ENCODE peak calls at places on chromosomes 3 and 15, in four cellular contexts. O is HepG2, Z is PC-3, M is IMR-90. D is an unnamed sample.

GRCh38 chr3:15055019-15055557 is 10.0 kb downstream of the MRPS25 start:
- DNase-seq in O (no peak), Z (no peak), M (peak), D (peak)

GRCh38 chr15:25811481-25811906 is 51.6 kb downstream of the ATP10A start:
- DNase-seq in O (no peak), Z (no peak), M (no peak), D (peak)

GRCh38 chr3:44065311-44065710 is 176.4 kb upstream of the TOPAZ1 start:
- DNase-seq in O (no peak), Z (peak), M (no peak), D (no peak)

GRCh38 chr3:24271228-24271627 is 223.4 kb downstream of the THRB start:
- DNase-seq in O (no peak), Z (no peak), M (no peak), D (no peak)

GRCh38 chr3:106251160-106251892 is 382.5 kb upstream of the CBLB start:
- DNase-seq in O (no peak), Z (peak), M (no peak), D (no peak)

GRCh38 chr3:34150987-34151386 is 352.6 kb downstream of the PDCD6IP start:
- DNase-seq in O (no peak), Z (no peak), M (no peak), D (peak)

GRCh38 chr15:84749111-84749991 is 959 bp downstream of the ZNF592 start:
- DNase-seq in O (peak), Z (peak), M (no peak), D (no peak)

GRCh38 chr3:196288141-196288460 is 575 bp upstream of the PCYT1A start:
- DNase-seq in O (no peak), Z (no peak), M (peak), D (no peak)

GRCh38 chr3:4718179-4718736 is 225.1 kb downstream of the ITPR1 start:
- DNase-seq in O (no peak), Z (no peak), M (no peak), D (no peak)

GRCh38 chr3:4717363-4717740 is 224.2 kb downstream of the ITPR1 start:
- DNase-seq in O (no peak), Z (no peak), M (no peak), D (no peak)

GRCh38 chr3:4714045-4714444 is 220.9 kb downstream of the ITPR1 start:
- DNase-seq in O (no peak), Z (peak), M (no peak), D (no peak)

GRCh38 chr3:4716731-4717362 is 223.7 kb downstream of the ITPR1 start:
- DNase-seq in O (no peak), Z (peak), M (peak), D (no peak)

DNA sequence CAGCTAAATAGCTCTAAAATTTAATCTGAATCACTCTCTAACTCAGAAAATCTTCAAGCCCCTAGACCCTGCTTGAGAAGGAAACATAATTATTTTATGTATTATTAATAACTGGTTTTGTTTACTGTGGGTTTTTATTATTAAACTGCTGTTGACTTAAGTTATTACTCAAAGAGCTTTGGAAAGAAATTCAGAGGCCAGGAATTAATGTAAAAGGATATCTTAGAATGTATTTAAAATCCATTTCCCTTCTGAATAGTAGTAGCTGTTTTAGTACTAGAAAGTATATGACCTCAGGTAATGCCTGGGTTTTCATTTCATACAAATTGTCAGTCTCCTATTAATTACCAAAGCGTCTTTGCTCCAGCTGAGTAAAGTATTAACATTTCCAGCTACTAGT is 223.1 kb downstream of the ITPR1 start:
- DNase-seq in O (no peak), Z (peak), M (no peak), D (no peak)
- H3K4me2 ChIP-seq in O (no peak), Z (peak), M (no peak), D (no peak)

GRCh38 chr15:59298876-59299275 is 73.8 kb downstream of the MYO1E start:
- DNase-seq in O (no peak), Z (no peak), M (no peak), D (no peak)
- H3K4me2 ChIP-seq in O (no peak), Z (peak), M (no peak), D (peak)

GRCh38 chr3:113673593-113673992 is 22.8 kb downstream of the USF3 start:
- DNase-seq in O (no peak), Z (no peak), M (no peak), D (no peak)

GRCh38 chr3:113677745-113678144 is 18.7 kb downstream of the USF3 start:
- DNase-seq in O (no peak), Z (no peak), M (no peak), D (no peak)

GRCh38 chr3:113678773-113679172 is 17.7 kb downstream of the USF3 start:
- DNase-seq in O (no peak), Z (no peak), M (no peak), D (no peak)

DNA sequence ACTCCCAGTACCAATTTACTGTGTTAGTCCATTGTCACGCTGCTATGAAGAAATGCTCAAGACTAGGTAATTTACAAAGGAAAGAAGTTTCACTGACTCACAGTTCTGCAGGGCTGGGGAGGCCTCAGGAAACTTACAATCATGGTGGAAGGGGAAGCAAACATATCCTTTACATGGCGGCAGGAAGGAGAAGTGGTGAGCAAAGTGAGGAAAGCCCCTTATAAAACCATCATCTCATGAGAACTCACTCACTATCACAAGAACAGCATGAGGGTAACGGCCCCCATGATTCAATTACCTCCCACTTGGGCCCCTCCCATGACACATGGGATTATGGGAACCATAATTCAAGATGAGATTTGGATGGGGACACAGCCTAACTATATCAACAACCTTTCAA is 20.2 kb downstream of the USF3 start:
- DNase-seq in O (no peak), Z (no peak), M (no peak), D (no peak)
- H3K4me2 ChIP-seq in O (no peak), Z (no peak), M (no peak), D (no peak)

GRCh38 chr3:182243625-182244024 is 531.9 kb downstream of the SOX2 start:
- DNase-seq in O (no peak), Z (no peak), M (no peak), D (no peak)

GRCh38 chr3:182240474-182240873 is 528.7 kb downstream of the SOX2 start:
- DNase-seq in O (no peak), Z (no peak), M (no peak), D (no peak)

GRCh38 chr3:182241196-182241776 is 529.6 kb downstream of the SOX2 start:
- DNase-seq in O (no peak), Z (no peak), M (no peak), D (no peak)

GRCh38 chr3:182242563-182242962 is 530.8 kb downstream of the SOX2 start:
- DNase-seq in O (no peak), Z (no peak), M (no peak), D (no peak)

DNA sequence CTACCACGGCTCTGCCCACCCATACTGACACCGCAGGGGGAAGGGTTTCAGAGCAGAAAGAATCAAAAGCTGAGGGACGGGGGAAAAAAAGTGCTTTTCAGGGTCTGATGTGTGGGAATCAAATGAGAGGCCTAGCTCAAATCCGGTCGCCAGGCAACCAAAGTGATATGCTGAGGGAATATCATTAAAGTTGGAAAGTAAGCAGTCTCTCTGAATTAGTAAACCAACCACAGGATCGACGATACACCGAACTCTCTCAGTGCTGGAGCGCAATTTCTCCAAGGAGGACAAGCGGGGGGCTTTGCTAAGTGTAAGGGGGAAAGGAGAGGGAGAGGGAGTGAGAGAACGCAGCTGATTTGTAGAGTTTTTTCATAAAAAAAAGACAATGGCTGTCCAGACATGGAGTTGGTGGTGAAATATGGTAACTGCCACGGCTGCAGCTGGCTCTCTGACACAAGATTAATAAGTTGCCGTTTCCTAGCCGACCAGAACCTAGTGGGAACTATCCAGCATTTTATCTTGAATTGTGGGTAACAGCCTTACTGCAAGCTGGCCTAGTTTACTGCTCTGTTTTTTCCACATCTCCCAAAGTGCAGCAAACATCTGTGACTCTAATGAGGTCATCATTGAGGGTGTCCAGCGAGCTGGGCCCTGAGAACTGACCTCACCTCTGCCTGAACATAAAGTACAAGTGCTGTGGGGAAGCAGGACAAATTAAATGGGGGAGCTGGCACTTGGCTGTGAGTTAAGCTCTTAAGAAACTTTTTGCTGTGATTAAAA is 530.2 kb downstream of the SOX2 start:
- DNase-seq in O (peak), Z (no peak), M (no peak), D (no peak)
- H3K4me2 ChIP-seq in O (no peak), Z (no peak), M (no peak), D (no peak)

GRCh38 chr15:38187646-38188313 is 64.9 kb upstream of the SPRED1 start:
- DNase-seq in O (peak), Z (no peak), M (peak), D (no peak)
- H3K4me2 ChIP-seq in O (peak), Z (no peak), M (no peak), D (no peak)

GRCh38 chr3:151037746-151038145 is 47.7 kb upstream of the MED12L start:
- DNase-seq in O (no peak), Z (peak), M (peak), D (no peak)
- H3K4me2 ChIP-seq in O (no peak), Z (peak), M (peak), D (no peak)

DNA sequence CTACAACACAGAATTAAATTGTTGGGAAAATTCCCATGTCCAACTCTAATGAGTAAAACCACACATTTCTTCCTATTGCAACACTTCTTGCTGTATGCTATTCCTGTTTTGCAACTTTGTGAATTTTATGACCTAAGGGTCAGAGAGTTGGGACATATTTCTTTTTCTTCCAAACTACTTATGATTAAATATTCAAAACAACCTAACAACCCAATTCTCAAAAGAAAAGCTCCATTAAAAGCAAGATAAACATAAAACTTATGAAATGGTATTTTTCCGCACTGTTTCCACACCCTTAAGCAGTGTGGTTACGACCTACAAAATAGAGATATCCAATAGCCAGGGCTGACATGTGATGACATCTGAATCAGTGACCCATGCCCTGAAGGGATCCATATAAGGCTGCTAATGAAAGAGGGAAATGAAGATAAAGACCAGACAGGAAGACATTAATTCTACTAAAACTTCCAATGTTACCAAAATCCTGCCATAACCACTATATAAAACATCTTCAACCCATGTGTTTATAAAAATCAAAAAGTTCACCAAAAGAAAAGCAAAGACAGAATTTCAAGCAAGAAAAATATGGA is 45.6 kb downstream of the DMXL2 start:
- DNase-seq in O (no peak), Z (peak), M (peak), D (no peak)
- H3K4me2 ChIP-seq in O (no peak), Z (no peak), M (peak), D (no peak)

GRCh38 chr3:172973799-172974198 is 167.2 kb downstream of the SPATA16 start:
- DNase-seq in O (no peak), Z (no peak), M (no peak), D (no peak)
- H3K4me2 ChIP-seq in O (no peak), Z (no peak), M (no peak), D (no peak)

DNA sequence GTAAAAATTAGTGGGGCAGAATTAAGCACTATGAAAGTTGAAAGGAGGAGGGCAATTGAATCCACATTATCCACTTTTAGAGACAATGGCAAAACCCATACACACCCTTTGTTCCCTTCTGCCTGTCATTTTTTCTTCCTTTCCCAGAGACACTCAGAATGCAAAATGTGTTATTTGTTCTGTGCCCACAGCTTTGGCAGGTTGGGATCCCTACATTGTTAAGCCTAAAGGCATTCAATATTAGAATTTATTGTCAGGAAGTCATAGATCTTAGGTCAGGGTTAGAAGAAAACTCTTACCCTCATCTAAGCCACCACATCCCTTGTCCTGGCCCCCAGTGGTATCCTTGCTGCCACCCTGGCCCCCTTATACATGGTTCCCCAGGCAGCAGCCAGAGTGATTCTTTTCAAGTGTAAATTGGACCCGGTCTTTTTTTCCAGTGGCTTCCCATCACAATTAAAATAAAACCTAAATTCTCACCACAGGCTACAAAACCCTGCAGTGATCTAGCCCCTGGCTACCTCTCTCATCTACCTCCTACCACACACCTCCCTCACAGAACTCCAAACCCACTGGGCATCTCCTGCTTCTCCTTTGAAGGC is 470.1 kb upstream of the ATP11B start:
- DNase-seq in O (no peak), Z (peak), M (no peak), D (no peak)
- H3K4me2 ChIP-seq in O (no peak), Z (peak), M (no peak), D (no peak)